ENCODE peak calls at places on chromosomes 16 and 17, in five cellular contexts. One of them, this sample, is unnamed.

GRCh38 chr16:25411376-25412081 is 153.9 kb upstream of the ZKSCAN2 start:
- DNase-seq in prostate gland: no peak
- DNase-seq in sigmoid colon: no peak
- DNase-seq in HCT116: no peak
- DNase-seq in transverse colon: no peak
- DNase-seq in this sample: no peak

GRCh38 chr17:27579304-27579703 is 51.7 kb upstream of the LGALS9 start:
- DNase-seq in prostate gland: no peak
- DNase-seq in sigmoid colon: no peak
- DNase-seq in HCT116: no peak
- DNase-seq in transverse colon: no peak
- DNase-seq in this sample: no peak

GRCh38 chr17:63455417-63455816 is 9.3 kb upstream of the CYB561 start:
- DNase-seq in prostate gland: no peak
- DNase-seq in sigmoid colon: no peak
- DNase-seq in HCT116: no peak
- DNase-seq in transverse colon: peak
- DNase-seq in this sample: no peak

GRCh38 chr17:7256766-7257456 is 4.9 kb downstream of the ELP5 start:
- DNase-seq in prostate gland: no peak
- DNase-seq in sigmoid colon: no peak
- DNase-seq in HCT116: no peak
- DNase-seq in transverse colon: no peak
- DNase-seq in this sample: no peak

GRCh38 chr17:2624292-2624731 is 30.9 kb downstream of the PAFAH1B1 start:
- DNase-seq in prostate gland: no peak
- DNase-seq in sigmoid colon: no peak
- DNase-seq in HCT116: no peak
- DNase-seq in transverse colon: no peak
- DNase-seq in this sample: no peak

GRCh38 chr16:88815901-88816589 is 4.3 kb upstream of the APRT start:
- DNase-seq in prostate gland: no peak
- DNase-seq in sigmoid colon: no peak
- DNase-seq in HCT116: no peak
- DNase-seq in transverse colon: peak
- DNase-seq in this sample: no peak

GRCh38 chr16:4053663-4054479 is 62.4 kb downstream of the ADCY9 start:
- DNase-seq in prostate gland: peak
- DNase-seq in sigmoid colon: peak
- DNase-seq in HCT116: peak
- DNase-seq in transverse colon: peak
- DNase-seq in this sample: peak

GRCh38 chr17:17300624-17301568 is 2.3 kb upstream of the NT5M start:
- DNase-seq in prostate gland: no peak
- DNase-seq in sigmoid colon: peak
- DNase-seq in HCT116: no peak
- DNase-seq in transverse colon: peak
- DNase-seq in this sample: peak

GRCh38 chr16:67461600-67462278 is 19.2 kb downstream of the ATP6V0D1 start:
- DNase-seq in prostate gland: peak
- DNase-seq in sigmoid colon: no peak
- DNase-seq in HCT116: no peak
- DNase-seq in transverse colon: peak
- DNase-seq in this sample: no peak

GRCh38 chr16:49078571-49078970 is 203.1 kb downstream of the CBLN1 start:
- DNase-seq in prostate gland: no peak
- DNase-seq in sigmoid colon: no peak
- DNase-seq in HCT116: no peak
- DNase-seq in transverse colon: no peak
- DNase-seq in this sample: no peak

GRCh38 chr17:17141860-17142552 is 64.1 kb downstream of the PLD6 start:
- DNase-seq in prostate gland: peak
- DNase-seq in sigmoid colon: peak
- DNase-seq in HCT116: no peak
- DNase-seq in transverse colon: no peak
- DNase-seq in this sample: no peak

GRCh38 chr16:23365602-23366240 is 63.6 kb downstream of the SCNN1B start:
- DNase-seq in prostate gland: peak
- DNase-seq in sigmoid colon: no peak
- DNase-seq in HCT116: no peak
- DNase-seq in transverse colon: no peak
- DNase-seq in this sample: no peak

GRCh38 chr17:29256735-29257466 is 10.2 kb downstream of the CRYBA1 start:
- DNase-seq in prostate gland: no peak
- DNase-seq in sigmoid colon: no peak
- DNase-seq in HCT116: no peak
- DNase-seq in transverse colon: no peak
- DNase-seq in this sample: no peak

GRCh38 chr16:11792404-11793260 is 4.4 kb downstream of the ZC3H7A start:
- DNase-seq in prostate gland: peak
- DNase-seq in sigmoid colon: no peak
- DNase-seq in HCT116: no peak
- DNase-seq in transverse colon: peak
- DNase-seq in this sample: peak

GRCh38 chr16:17149904-17150483 is 320.8 kb downstream of the XYLT1 start:
- DNase-seq in prostate gland: no peak
- DNase-seq in sigmoid colon: no peak
- DNase-seq in HCT116: no peak
- DNase-seq in transverse colon: no peak
- DNase-seq in this sample: no peak

GRCh38 chr17:65855245-65855644 is 293.8 kb upstream of the AXIN2 start:
- DNase-seq in prostate gland: no peak
- DNase-seq in sigmoid colon: no peak
- DNase-seq in HCT116: peak
- DNase-seq in transverse colon: no peak
- DNase-seq in this sample: no peak

GRCh38 chr17:43591750-43592562 is 45.8 kb upstream of the ETV4 start:
- DNase-seq in prostate gland: no peak
- DNase-seq in sigmoid colon: peak
- DNase-seq in HCT116: no peak
- DNase-seq in transverse colon: peak
- DNase-seq in this sample: peak

GRCh38 chr16:57643166-57643813 is 14.9 kb downstream of the ADGRG1 start:
- DNase-seq in prostate gland: no peak
- DNase-seq in sigmoid colon: peak
- DNase-seq in HCT116: no peak
- DNase-seq in transverse colon: no peak
- DNase-seq in this sample: no peak

GRCh38 chr17:70447588-70447987 is 278.3 kb downstream of the KCNJ2 start:
- DNase-seq in prostate gland: no peak
- DNase-seq in sigmoid colon: no peak
- DNase-seq in HCT116: no peak
- DNase-seq in transverse colon: no peak
- DNase-seq in this sample: no peak

GRCh38 chr16:70801611-70802010 is 653 bp upstream of the VAC14 start:
- DNase-seq in prostate gland: no peak
- DNase-seq in sigmoid colon: no peak
- DNase-seq in HCT116: no peak
- DNase-seq in transverse colon: no peak
- DNase-seq in this sample: no peak

GRCh38 chr17:17081304-17081940 is 39.2 kb downstream of the MPRIP start:
- DNase-seq in prostate gland: no peak
- DNase-seq in sigmoid colon: peak
- DNase-seq in HCT116: no peak
- DNase-seq in transverse colon: no peak
- DNase-seq in this sample: no peak

GRCh38 chr16:54121084-54121483 is 165.5 kb downstream of the IRX3 start:
- DNase-seq in prostate gland: no peak
- DNase-seq in sigmoid colon: no peak
- DNase-seq in HCT116: no peak
- DNase-seq in transverse colon: no peak
- DNase-seq in this sample: no peak

GRCh38 chr17:4365628-4366311 is 705 bp downstream of the UBE2G1 start:
- DNase-seq in prostate gland: peak
- DNase-seq in sigmoid colon: peak
- DNase-seq in HCT116: no peak
- DNase-seq in transverse colon: peak
- DNase-seq in this sample: peak

GRCh38 chr16:77782694-77783093 is 5.7 kb upstream of the VAT1L start:
- DNase-seq in prostate gland: no peak
- DNase-seq in sigmoid colon: no peak
- DNase-seq in HCT116: peak
- DNase-seq in transverse colon: no peak
- DNase-seq in this sample: no peak

GRCh38 chr17:77774182-77774581 is 184.3 kb upstream of the TNRC6C start:
- DNase-seq in prostate gland: no peak
- DNase-seq in sigmoid colon: no peak
- DNase-seq in HCT116: no peak
- DNase-seq in transverse colon: no peak
- DNase-seq in this sample: no peak

GRCh38 chr16:66166451-66166850 is 200.0 kb upstream of the CDH5 start:
- DNase-seq in prostate gland: no peak
- DNase-seq in sigmoid colon: no peak
- DNase-seq in HCT116: no peak
- DNase-seq in transverse colon: no peak
- DNase-seq in this sample: no peak

GRCh38 chr16:75380870-75381269 is 52.4 kb downstream of the CFDP1 start:
- DNase-seq in prostate gland: no peak
- DNase-seq in sigmoid colon: no peak
- DNase-seq in HCT116: no peak
- DNase-seq in transverse colon: no peak
- DNase-seq in this sample: no peak

GRCh38 chr16:14401839-14402115 is 228.3 kb downstream of the PARN start:
- DNase-seq in prostate gland: no peak
- DNase-seq in sigmoid colon: no peak
- DNase-seq in HCT116: no peak
- DNase-seq in transverse colon: no peak
- DNase-seq in this sample: no peak

GRCh38 chr16:2966043-2966802 is 2.1 kb downstream of the KREMEN2 start:
- DNase-seq in prostate gland: no peak
- DNase-seq in sigmoid colon: no peak
- DNase-seq in HCT116: no peak
- DNase-seq in transverse colon: peak
- DNase-seq in this sample: no peak

GRCh38 chr17:21213491-21214014 is 408 bp downstream of the TMEM11 start:
- DNase-seq in prostate gland: no peak
- DNase-seq in sigmoid colon: peak
- DNase-seq in HCT116: no peak
- DNase-seq in transverse colon: peak
- DNase-seq in this sample: no peak

GRCh38 chr17:15263206-15263579 is 1.9 kb downstream of the PMP22 start:
- DNase-seq in prostate gland: peak
- DNase-seq in sigmoid colon: peak
- DNase-seq in HCT116: no peak
- DNase-seq in transverse colon: peak
- DNase-seq in this sample: peak

GRCh38 chr16:3716831-3717234 is 491 bp downstream of the TRAP1 start:
- DNase-seq in prostate gland: no peak
- DNase-seq in sigmoid colon: no peak
- DNase-seq in HCT116: no peak
- DNase-seq in transverse colon: peak
- DNase-seq in this sample: no peak

GRCh38 chr17:82775033-82775823 is 23.4 kb downstream of the TBCD start:
- DNase-seq in prostate gland: peak
- DNase-seq in sigmoid colon: peak
- DNase-seq in HCT116: peak
- DNase-seq in transverse colon: peak
- DNase-seq in this sample: no peak

GRCh38 chr16:86498661-86499493 is 11.4 kb upstream of the FOXF1 start:
- DNase-seq in prostate gland: no peak
- DNase-seq in sigmoid colon: peak
- DNase-seq in HCT116: no peak
- DNase-seq in transverse colon: no peak
- DNase-seq in this sample: no peak
- H3K27ac ChIP-seq in prostate gland: peak
- H3K27ac ChIP-seq in sigmoid colon: peak
- H3K27ac ChIP-seq in HCT116: no peak
- H3K27ac ChIP-seq in transverse colon: peak
- H3K27ac ChIP-seq in this sample: no peak

GRCh38 chr16:31700530-31701388 is 172.8 kb upstream of the ZNF267 start:
- DNase-seq in prostate gland: peak
- DNase-seq in sigmoid colon: peak
- DNase-seq in HCT116: no peak
- DNase-seq in transverse colon: peak
- DNase-seq in this sample: no peak
- TF ChIP-seq POLR2AphosphoS5 in prostate gland: peak
- TF ChIP-seq POLR2AphosphoS5 in sigmoid colon: peak
- TF ChIP-seq POLR2AphosphoS5 in HCT116: peak
- TF ChIP-seq POLR2AphosphoS5 in transverse colon: peak
- TF ChIP-seq POLR2AphosphoS5 in this sample: no peak

GRCh38 chr17:61371606-61372005 is 28.0 kb upstream of the TBX2 start:
- DNase-seq in prostate gland: no peak
- DNase-seq in sigmoid colon: no peak
- DNase-seq in HCT116: no peak
- DNase-seq in transverse colon: no peak
- DNase-seq in this sample: no peak
- H3K27ac ChIP-seq in prostate gland: no peak
- H3K27ac ChIP-seq in sigmoid colon: no peak
- H3K27ac ChIP-seq in HCT116: no peak
- H3K27ac ChIP-seq in transverse colon: no peak
- H3K27ac ChIP-seq in this sample: no peak

GRCh38 chr16:69166221-69166833 is 20.6 kb upstream of the SNTB2 start:
- DNase-seq in prostate gland: no peak
- DNase-seq in sigmoid colon: peak
- DNase-seq in HCT116: no peak
- DNase-seq in transverse colon: no peak
- DNase-seq in this sample: no peak
- TF ChIP-seq POLR2AphosphoS5 in prostate gland: no peak
- TF ChIP-seq POLR2AphosphoS5 in sigmoid colon: no peak
- TF ChIP-seq POLR2AphosphoS5 in HCT116: no peak
- TF ChIP-seq POLR2AphosphoS5 in transverse colon: no peak
- TF ChIP-seq POLR2AphosphoS5 in this sample: no peak

GRCh38 chr17:44759096-44759915 is 518 bp downstream of the ADAM11 start:
- DNase-seq in prostate gland: no peak
- DNase-seq in sigmoid colon: no peak
- DNase-seq in HCT116: no peak
- DNase-seq in transverse colon: no peak
- DNase-seq in this sample: no peak
- H3K27ac ChIP-seq in prostate gland: no peak
- H3K27ac ChIP-seq in sigmoid colon: no peak
- H3K27ac ChIP-seq in HCT116: peak
- H3K27ac ChIP-seq in transverse colon: no peak
- H3K27ac ChIP-seq in this sample: no peak

DNA sequence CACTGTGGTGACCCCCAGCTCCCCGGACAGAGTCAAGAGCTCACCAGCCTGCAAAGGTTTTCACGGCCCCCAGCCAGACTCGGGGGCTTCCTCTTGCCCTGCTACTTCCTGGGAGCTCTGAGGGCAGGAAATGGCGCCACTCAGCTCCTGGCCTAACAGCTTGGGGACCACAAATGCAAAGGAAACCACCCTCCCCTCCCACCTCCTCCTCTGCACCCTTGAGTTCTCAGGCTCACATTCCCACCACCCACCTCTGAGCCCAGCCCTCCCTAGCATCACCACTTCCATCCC is 373 bp upstream of the SPN start:
- DNase-seq in prostate gland: no peak
- DNase-seq in sigmoid colon: no peak
- DNase-seq in HCT116: no peak
- DNase-seq in transverse colon: peak
- DNase-seq in this sample: no peak
- TF ChIP-seq POLR2AphosphoS5 in prostate gland: no peak
- TF ChIP-seq POLR2AphosphoS5 in sigmoid colon: no peak
- TF ChIP-seq POLR2AphosphoS5 in HCT116: no peak
- TF ChIP-seq POLR2AphosphoS5 in transverse colon: no peak
- TF ChIP-seq POLR2AphosphoS5 in this sample: no peak

DNA sequence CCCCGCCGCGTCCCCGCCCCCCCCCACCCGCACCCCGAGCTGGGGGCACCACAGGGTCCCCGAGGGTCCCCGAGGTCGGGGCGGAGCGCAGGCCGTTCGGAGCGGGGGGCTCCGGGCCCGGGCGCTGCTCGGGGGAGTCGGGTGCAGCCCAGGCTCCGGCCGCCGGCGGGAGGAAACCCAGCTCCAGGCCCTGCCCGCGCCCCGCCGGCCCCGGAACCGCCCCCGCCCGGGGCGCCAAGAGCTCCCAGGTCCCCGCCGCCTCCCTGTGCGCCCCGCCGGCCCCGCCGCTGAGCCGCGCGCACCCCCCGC is 33.2 kb upstream of the RPH3AL start:
- DNase-seq in prostate gland: no peak
- DNase-seq in sigmoid colon: no peak
- DNase-seq in HCT116: no peak
- DNase-seq in transverse colon: no peak
- DNase-seq in this sample: no peak
- H3K27ac ChIP-seq in prostate gland: peak
- H3K27ac ChIP-seq in sigmoid colon: peak
- H3K27ac ChIP-seq in HCT116: peak
- H3K27ac ChIP-seq in transverse colon: peak
- H3K27ac ChIP-seq in this sample: peak